ENCODE peak calls at places on chromosomes 7 and 10, in six cellular contexts. One of them, this sample, is unnamed.
A peak's percentile ranks its signal among the peaks of the same experiment; 100 is the strongest.

GRCh38 chr7:46291601-46292150 is 370.6 kb upstream of the IGFBP3 start:
- DNase-seq in heart right ventricle: no peak
- DNase-seq in upper lobe of right lung: no peak
- DNase-seq in brain microvascular endothelial cell: peak; percentile 85
- DNase-seq in activated T-cell treated with anti-CD3 and anti-CD28 coated beads for 4 hours: no peak
- DNase-seq in stimulated activated CD4-positive, alpha-beta T cell treated with anti-CD3 and anti-CD28 coated beads, Interleukin-2, amount 100 ng/mL, for 24 hours: no peak
- DNase-seq in this sample: no peak

GRCh38 chr10:110509560-110509959 is 11.9 kb downstream of the DUSP5 start:
- DNase-seq in upper lobe of right lung: no peak
- DNase-seq in brain microvascular endothelial cell: no peak
- DNase-seq in activated T-cell treated with anti-CD3 and anti-CD28 coated beads for 4 hours: no peak
- DNase-seq in stimulated activated CD4-positive, alpha-beta T cell treated with anti-CD3 and anti-CD28 coated beads, Interleukin-2, amount 100 ng/mL, for 24 hours: no peak
- DNase-seq in heart right ventricle: no peak
- DNase-seq in this sample: no peak

GRCh38 chr7:19202599-19202998 is 57.4 kb upstream of the FERD3L start:
- DNase-seq in activated T-cell treated with anti-CD3 and anti-CD28 coated beads for 4 hours: no peak
- DNase-seq in heart right ventricle: no peak
- DNase-seq in upper lobe of right lung: no peak
- DNase-seq in brain microvascular endothelial cell: peak; percentile 6
- DNase-seq in stimulated activated CD4-positive, alpha-beta T cell treated with anti-CD3 and anti-CD28 coated beads, Interleukin-2, amount 100 ng/mL, for 24 hours: no peak
- DNase-seq in this sample: no peak

GRCh38 chr10:117768333-117769045 is 225.9 kb downstream of the EMX2 start:
- DNase-seq in brain microvascular endothelial cell: no peak
- DNase-seq in upper lobe of right lung: no peak
- DNase-seq in stimulated activated CD4-positive, alpha-beta T cell treated with anti-CD3 and anti-CD28 coated beads, Interleukin-2, amount 100 ng/mL, for 24 hours: no peak
- DNase-seq in heart right ventricle: no peak
- DNase-seq in activated T-cell treated with anti-CD3 and anti-CD28 coated beads for 4 hours: no peak
- DNase-seq in this sample: no peak

GRCh38 chr7:92698237-92698841 is 108.1 kb upstream of the FAM133B start:
- DNase-seq in stimulated activated CD4-positive, alpha-beta T cell treated with anti-CD3 and anti-CD28 coated beads, Interleukin-2, amount 100 ng/mL, for 24 hours: no peak
- DNase-seq in upper lobe of right lung: no peak
- DNase-seq in heart right ventricle: peak; percentile 75
- DNase-seq in activated T-cell treated with anti-CD3 and anti-CD28 coated beads for 4 hours: no peak
- DNase-seq in brain microvascular endothelial cell: peak; percentile 80
- DNase-seq in this sample: peak; percentile 72

GRCh38 chr10:5369362-5370158 is 4.8 kb downstream of the UCN3 start:
- DNase-seq in activated T-cell treated with anti-CD3 and anti-CD28 coated beads for 4 hours: no peak
- DNase-seq in heart right ventricle: no peak
- DNase-seq in stimulated activated CD4-positive, alpha-beta T cell treated with anti-CD3 and anti-CD28 coated beads, Interleukin-2, amount 100 ng/mL, for 24 hours: no peak
- DNase-seq in upper lobe of right lung: no peak
- DNase-seq in brain microvascular endothelial cell: no peak
- DNase-seq in this sample: no peak

GRCh38 chr10:91856637-91857036 is 52.6 kb downstream of the FGFBP3 start:
- DNase-seq in brain microvascular endothelial cell: no peak
- DNase-seq in activated T-cell treated with anti-CD3 and anti-CD28 coated beads for 4 hours: no peak
- DNase-seq in upper lobe of right lung: no peak
- DNase-seq in stimulated activated CD4-positive, alpha-beta T cell treated with anti-CD3 and anti-CD28 coated beads, Interleukin-2, amount 100 ng/mL, for 24 hours: no peak
- DNase-seq in heart right ventricle: no peak
- DNase-seq in this sample: no peak

GRCh38 chr7:131000389-131000788 is 266.4 kb upstream of the KLF14 start:
- DNase-seq in stimulated activated CD4-positive, alpha-beta T cell treated with anti-CD3 and anti-CD28 coated beads, Interleukin-2, amount 100 ng/mL, for 24 hours: no peak
- DNase-seq in upper lobe of right lung: no peak
- DNase-seq in brain microvascular endothelial cell: no peak
- DNase-seq in heart right ventricle: no peak
- DNase-seq in activated T-cell treated with anti-CD3 and anti-CD28 coated beads for 4 hours: no peak
- DNase-seq in this sample: no peak

GRCh38 chr7:108972009-108972408 is 402.3 kb downstream of the DNAJB9 start:
- DNase-seq in heart right ventricle: no peak
- DNase-seq in brain microvascular endothelial cell: no peak
- DNase-seq in stimulated activated CD4-positive, alpha-beta T cell treated with anti-CD3 and anti-CD28 coated beads, Interleukin-2, amount 100 ng/mL, for 24 hours: no peak
- DNase-seq in activated T-cell treated with anti-CD3 and anti-CD28 coated beads for 4 hours: no peak
- DNase-seq in upper lobe of right lung: no peak
- DNase-seq in this sample: no peak

GRCh38 chr10:19845963-19846362 is 29.7 kb downstream of the PLXDC2 start:
- DNase-seq in stimulated activated CD4-positive, alpha-beta T cell treated with anti-CD3 and anti-CD28 coated beads, Interleukin-2, amount 100 ng/mL, for 24 hours: no peak
- DNase-seq in activated T-cell treated with anti-CD3 and anti-CD28 coated beads for 4 hours: no peak
- DNase-seq in brain microvascular endothelial cell: no peak
- DNase-seq in upper lobe of right lung: no peak
- DNase-seq in heart right ventricle: no peak
- DNase-seq in this sample: no peak

GRCh38 chr7:34165927-34166550 is 260.7 kb downstream of the BMPER start:
- DNase-seq in heart right ventricle: no peak
- DNase-seq in brain microvascular endothelial cell: peak; percentile 47
- DNase-seq in stimulated activated CD4-positive, alpha-beta T cell treated with anti-CD3 and anti-CD28 coated beads, Interleukin-2, amount 100 ng/mL, for 24 hours: no peak
- DNase-seq in activated T-cell treated with anti-CD3 and anti-CD28 coated beads for 4 hours: no peak
- DNase-seq in upper lobe of right lung: no peak
- DNase-seq in this sample: peak; percentile 22

GRCh38 chr7:12028508-12028907 is 182.6 kb upstream of the TMEM106B start:
- DNase-seq in brain microvascular endothelial cell: peak; percentile 53
- DNase-seq in upper lobe of right lung: no peak
- DNase-seq in stimulated activated CD4-positive, alpha-beta T cell treated with anti-CD3 and anti-CD28 coated beads, Interleukin-2, amount 100 ng/mL, for 24 hours: no peak
- DNase-seq in activated T-cell treated with anti-CD3 and anti-CD28 coated beads for 4 hours: no peak
- DNase-seq in heart right ventricle: no peak
- DNase-seq in this sample: no peak

GRCh38 chr7:44290250-44290616 is 35.2 kb downstream of the CAMK2B start:
- DNase-seq in upper lobe of right lung: peak; percentile 56
- DNase-seq in stimulated activated CD4-positive, alpha-beta T cell treated with anti-CD3 and anti-CD28 coated beads, Interleukin-2, amount 100 ng/mL, for 24 hours: no peak
- DNase-seq in activated T-cell treated with anti-CD3 and anti-CD28 coated beads for 4 hours: no peak
- DNase-seq in brain microvascular endothelial cell: no peak
- DNase-seq in heart right ventricle: no peak
- DNase-seq in this sample: no peak

GRCh38 chr7:41984888-41985287 is 252.1 kb downstream of the GLI3 start:
- DNase-seq in activated T-cell treated with anti-CD3 and anti-CD28 coated beads for 4 hours: no peak
- DNase-seq in brain microvascular endothelial cell: peak; percentile 45
- DNase-seq in heart right ventricle: no peak
- DNase-seq in stimulated activated CD4-positive, alpha-beta T cell treated with anti-CD3 and anti-CD28 coated beads, Interleukin-2, amount 100 ng/mL, for 24 hours: no peak
- DNase-seq in upper lobe of right lung: no peak
- DNase-seq in this sample: no peak

GRCh38 chr10:132297521-132297920 is 10.2 kb downstream of the STK32C start:
- DNase-seq in heart right ventricle: no peak
- DNase-seq in activated T-cell treated with anti-CD3 and anti-CD28 coated beads for 4 hours: no peak
- DNase-seq in stimulated activated CD4-positive, alpha-beta T cell treated with anti-CD3 and anti-CD28 coated beads, Interleukin-2, amount 100 ng/mL, for 24 hours: no peak
- DNase-seq in brain microvascular endothelial cell: no peak
- DNase-seq in upper lobe of right lung: peak; percentile 40
- DNase-seq in this sample: no peak

GRCh38 chr7:40643664-40644063 is 508.9 kb downstream of the SUGCT start:
- DNase-seq in heart right ventricle: no peak
- DNase-seq in stimulated activated CD4-positive, alpha-beta T cell treated with anti-CD3 and anti-CD28 coated beads, Interleukin-2, amount 100 ng/mL, for 24 hours: no peak
- DNase-seq in upper lobe of right lung: no peak
- DNase-seq in activated T-cell treated with anti-CD3 and anti-CD28 coated beads for 4 hours: no peak
- DNase-seq in brain microvascular endothelial cell: no peak
- DNase-seq in this sample: no peak

GRCh38 chr10:22022257-22023051 is 18.9 kb upstream of the DNAJC1 start:
- DNase-seq in activated T-cell treated with anti-CD3 and anti-CD28 coated beads for 4 hours: peak; percentile 47
- DNase-seq in brain microvascular endothelial cell: no peak
- DNase-seq in heart right ventricle: peak; percentile 81
- DNase-seq in stimulated activated CD4-positive, alpha-beta T cell treated with anti-CD3 and anti-CD28 coated beads, Interleukin-2, amount 100 ng/mL, for 24 hours: peak; percentile 59
- DNase-seq in upper lobe of right lung: no peak
- DNase-seq in this sample: no peak

GRCh38 chr7:1254281-1255082 is 21.8 kb downstream of the UNCX start:
- DNase-seq in activated T-cell treated with anti-CD3 and anti-CD28 coated beads for 4 hours: no peak
- DNase-seq in stimulated activated CD4-positive, alpha-beta T cell treated with anti-CD3 and anti-CD28 coated beads, Interleukin-2, amount 100 ng/mL, for 24 hours: no peak
- DNase-seq in brain microvascular endothelial cell: no peak
- DNase-seq in heart right ventricle: no peak
- DNase-seq in upper lobe of right lung: no peak
- DNase-seq in this sample: no peak

GRCh38 chr10:123997486-123998196 is 95.8 kb downstream of the CHST15 start:
- DNase-seq in heart right ventricle: no peak
- DNase-seq in activated T-cell treated with anti-CD3 and anti-CD28 coated beads for 4 hours: no peak
- DNase-seq in stimulated activated CD4-positive, alpha-beta T cell treated with anti-CD3 and anti-CD28 coated beads, Interleukin-2, amount 100 ng/mL, for 24 hours: no peak
- DNase-seq in upper lobe of right lung: peak; percentile 70
- DNase-seq in brain microvascular endothelial cell: peak; percentile 97
- DNase-seq in this sample: peak; percentile 97

GRCh38 chr10:127990846-127991542 is 84.1 kb downstream of the PTPRE start:
- DNase-seq in heart right ventricle: peak; percentile 44
- DNase-seq in activated T-cell treated with anti-CD3 and anti-CD28 coated beads for 4 hours: peak; percentile 53
- DNase-seq in stimulated activated CD4-positive, alpha-beta T cell treated with anti-CD3 and anti-CD28 coated beads, Interleukin-2, amount 100 ng/mL, for 24 hours: peak; percentile 72
- DNase-seq in brain microvascular endothelial cell: peak; percentile 94
- DNase-seq in upper lobe of right lung: peak; percentile 42
- DNase-seq in this sample: peak; percentile 95

GRCh38 chr7:3575753-3576531 is 274.9 kb downstream of the SDK1 start:
- DNase-seq in brain microvascular endothelial cell: no peak
- DNase-seq in heart right ventricle: no peak
- DNase-seq in upper lobe of right lung: no peak
- DNase-seq in activated T-cell treated with anti-CD3 and anti-CD28 coated beads for 4 hours: no peak
- DNase-seq in stimulated activated CD4-positive, alpha-beta T cell treated with anti-CD3 and anti-CD28 coated beads, Interleukin-2, amount 100 ng/mL, for 24 hours: no peak
- DNase-seq in this sample: no peak

GRCh38 chr10:43067391-43068135 is 9.3 kb upstream of the RET start:
- DNase-seq in upper lobe of right lung: no peak
- DNase-seq in brain microvascular endothelial cell: no peak
- DNase-seq in stimulated activated CD4-positive, alpha-beta T cell treated with anti-CD3 and anti-CD28 coated beads, Interleukin-2, amount 100 ng/mL, for 24 hours: no peak
- DNase-seq in heart right ventricle: no peak
- DNase-seq in activated T-cell treated with anti-CD3 and anti-CD28 coated beads for 4 hours: no peak
- DNase-seq in this sample: no peak

GRCh38 chr10:128549192-128549591 is 423.0 kb upstream of the MKI67 start:
- DNase-seq in heart right ventricle: no peak
- DNase-seq in stimulated activated CD4-positive, alpha-beta T cell treated with anti-CD3 and anti-CD28 coated beads, Interleukin-2, amount 100 ng/mL, for 24 hours: no peak
- DNase-seq in upper lobe of right lung: no peak
- DNase-seq in brain microvascular endothelial cell: no peak
- DNase-seq in activated T-cell treated with anti-CD3 and anti-CD28 coated beads for 4 hours: no peak
- DNase-seq in this sample: no peak

This sample was measured in non-pigmented ciliary epithelial cell.